ENCODE peak calls at places on chromosomes 12 and 14, in eight cellular contexts. One of them, this sample, is unnamed.

GRCh38 chr12:116153983-116154382 is 123.5 kb downstream of the MED13L start:
- DNase-seq in GM23338: peak
- DNase-seq in CD8-positive, alpha-beta T cell: no peak
- DNase-seq in AG09319: no peak
- DNase-seq in HFFc6: no peak
- DNase-seq in Calu3: no peak
- DNase-seq in esophagus squamous epithelium: no peak
- DNase-seq in progenitor cell of endocrine pancreas: no peak
- DNase-seq in this sample: no peak

GRCh38 chr12:15834575-15834974 is 45.4 kb upstream of the EPS8 start:
- DNase-seq in GM23338: no peak
- DNase-seq in CD8-positive, alpha-beta T cell: no peak
- DNase-seq in AG09319: no peak
- DNase-seq in HFFc6: no peak
- DNase-seq in Calu3: no peak
- DNase-seq in esophagus squamous epithelium: no peak
- DNase-seq in progenitor cell of endocrine pancreas: no peak
- DNase-seq in this sample: no peak

GRCh38 chr12:124085419-124085818 is 112.4 kb downstream of the ZNF664 start:
- DNase-seq in GM23338: no peak
- DNase-seq in CD8-positive, alpha-beta T cell: no peak
- DNase-seq in AG09319: no peak
- DNase-seq in HFFc6: no peak
- DNase-seq in Calu3: no peak
- DNase-seq in esophagus squamous epithelium: no peak
- DNase-seq in progenitor cell of endocrine pancreas: no peak
- DNase-seq in this sample: no peak

GRCh38 chr14:95157987-95158712 is 821 bp upstream of the DICER1 start:
- DNase-seq in GM23338: peak
- DNase-seq in CD8-positive, alpha-beta T cell: no peak
- DNase-seq in AG09319: no peak
- DNase-seq in HFFc6: no peak
- DNase-seq in Calu3: no peak
- DNase-seq in esophagus squamous epithelium: no peak
- DNase-seq in progenitor cell of endocrine pancreas: no peak
- DNase-seq in this sample: no peak

GRCh38 chr12:113334786-113335539 is at the start of gene SLC8B1:
- DNase-seq in GM23338: peak
- DNase-seq in CD8-positive, alpha-beta T cell: peak
- DNase-seq in AG09319: peak
- DNase-seq in HFFc6: peak
- DNase-seq in Calu3: peak
- DNase-seq in esophagus squamous epithelium: peak
- DNase-seq in progenitor cell of endocrine pancreas: peak
- DNase-seq in this sample: peak

GRCh38 chr14:103711516-103712431 is 3.5 kb downstream of the XRCC3 start:
- DNase-seq in GM23338: no peak
- DNase-seq in CD8-positive, alpha-beta T cell: no peak
- DNase-seq in AG09319: no peak
- DNase-seq in HFFc6: no peak
- DNase-seq in Calu3: no peak
- DNase-seq in esophagus squamous epithelium: no peak
- DNase-seq in progenitor cell of endocrine pancreas: no peak
- DNase-seq in this sample: no peak

GRCh38 chr14:23636317-23637211 is at the start of gene DHRS2:
- DNase-seq in GM23338: peak
- DNase-seq in CD8-positive, alpha-beta T cell: no peak
- DNase-seq in AG09319: no peak
- DNase-seq in HFFc6: no peak
- DNase-seq in Calu3: no peak
- DNase-seq in esophagus squamous epithelium: no peak
- DNase-seq in progenitor cell of endocrine pancreas: no peak
- DNase-seq in this sample: no peak

GRCh38 chr14:36474593-36474992 is 45.4 kb downstream of the NKX2-1 start:
- DNase-seq in GM23338: no peak
- DNase-seq in CD8-positive, alpha-beta T cell: no peak
- DNase-seq in AG09319: no peak
- DNase-seq in HFFc6: no peak
- DNase-seq in Calu3: no peak
- DNase-seq in esophagus squamous epithelium: no peak
- DNase-seq in progenitor cell of endocrine pancreas: no peak
- DNase-seq in this sample: no peak

GRCh38 chr12:114703060-114703493 is 19.1 kb upstream of the TBX3 start:
- DNase-seq in GM23338: peak
- DNase-seq in CD8-positive, alpha-beta T cell: no peak
- DNase-seq in AG09319: no peak
- DNase-seq in HFFc6: no peak
- DNase-seq in Calu3: no peak
- DNase-seq in esophagus squamous epithelium: no peak
- DNase-seq in progenitor cell of endocrine pancreas: no peak
- DNase-seq in this sample: no peak

GRCh38 chr12:64826234-64826633 is 1.8 kb downstream of the TBC1D30 start:
- DNase-seq in GM23338: peak
- DNase-seq in CD8-positive, alpha-beta T cell: peak
- DNase-seq in AG09319: no peak
- DNase-seq in HFFc6: no peak
- DNase-seq in Calu3: peak
- DNase-seq in esophagus squamous epithelium: no peak
- DNase-seq in progenitor cell of endocrine pancreas: peak
- DNase-seq in this sample: peak

GRCh38 chr12:27572486-27573255 is 48.7 kb downstream of the PPFIBP1 start:
- DNase-seq in GM23338: no peak
- DNase-seq in CD8-positive, alpha-beta T cell: no peak
- DNase-seq in AG09319: no peak
- DNase-seq in HFFc6: peak
- DNase-seq in Calu3: no peak
- DNase-seq in esophagus squamous epithelium: no peak
- DNase-seq in progenitor cell of endocrine pancreas: no peak
- DNase-seq in this sample: peak

GRCh38 chr14:50864237-50864636 is 7.6 kb upstream of the ABHD12B start:
- DNase-seq in GM23338: no peak
- DNase-seq in CD8-positive, alpha-beta T cell: no peak
- DNase-seq in AG09319: no peak
- DNase-seq in HFFc6: no peak
- DNase-seq in Calu3: no peak
- DNase-seq in esophagus squamous epithelium: no peak
- DNase-seq in progenitor cell of endocrine pancreas: no peak
- DNase-seq in this sample: no peak

GRCh38 chr12:84636801-84637285 is 275.8 kb downstream of the SLC6A15 start:
- DNase-seq in GM23338: no peak
- DNase-seq in CD8-positive, alpha-beta T cell: no peak
- DNase-seq in AG09319: no peak
- DNase-seq in HFFc6: peak
- DNase-seq in Calu3: no peak
- DNase-seq in esophagus squamous epithelium: no peak
- DNase-seq in progenitor cell of endocrine pancreas: no peak
- DNase-seq in this sample: peak

GRCh38 chr12:98653866-98654493 is 8.9 kb downstream of the APAF1 start:
- DNase-seq in GM23338: peak
- DNase-seq in CD8-positive, alpha-beta T cell: no peak
- DNase-seq in AG09319: peak
- DNase-seq in HFFc6: peak
- DNase-seq in Calu3: peak
- DNase-seq in esophagus squamous epithelium: no peak
- DNase-seq in progenitor cell of endocrine pancreas: no peak
- DNase-seq in this sample: peak

GRCh38 chr14:52079239-52079956 is 10.5 kb upstream of the NID2 start:
- DNase-seq in GM23338: no peak
- DNase-seq in CD8-positive, alpha-beta T cell: no peak
- DNase-seq in AG09319: no peak
- DNase-seq in HFFc6: peak
- DNase-seq in Calu3: no peak
- DNase-seq in esophagus squamous epithelium: no peak
- DNase-seq in progenitor cell of endocrine pancreas: no peak
- DNase-seq in this sample: no peak

GRCh38 chr12:127767631-127768030 is 499.3 kb upstream of the TMEM132C start:
- DNase-seq in GM23338: no peak
- DNase-seq in CD8-positive, alpha-beta T cell: no peak
- DNase-seq in AG09319: no peak
- DNase-seq in HFFc6: no peak
- DNase-seq in Calu3: no peak
- DNase-seq in esophagus squamous epithelium: no peak
- DNase-seq in progenitor cell of endocrine pancreas: no peak
- DNase-seq in this sample: no peak

GRCh38 chr12:110822821-110823415 is 23.9 kb upstream of the CCDC63 start:
- DNase-seq in GM23338: no peak
- DNase-seq in CD8-positive, alpha-beta T cell: no peak
- DNase-seq in AG09319: no peak
- DNase-seq in HFFc6: no peak
- DNase-seq in Calu3: no peak
- DNase-seq in esophagus squamous epithelium: no peak
- DNase-seq in progenitor cell of endocrine pancreas: no peak
- DNase-seq in this sample: no peak
- TF ChIP-seq CTCF in GM23338: no peak
- TF ChIP-seq CTCF in CD8-positive, alpha-beta T cell: no peak
- TF ChIP-seq CTCF in AG09319: no peak
- TF ChIP-seq CTCF in HFFc6: no peak
- TF ChIP-seq CTCF in Calu3: no peak
- TF ChIP-seq CTCF in esophagus squamous epithelium: no peak
- TF ChIP-seq CTCF in progenitor cell of endocrine pancreas: no peak
- TF ChIP-seq CTCF in this sample: no peak

DNA sequence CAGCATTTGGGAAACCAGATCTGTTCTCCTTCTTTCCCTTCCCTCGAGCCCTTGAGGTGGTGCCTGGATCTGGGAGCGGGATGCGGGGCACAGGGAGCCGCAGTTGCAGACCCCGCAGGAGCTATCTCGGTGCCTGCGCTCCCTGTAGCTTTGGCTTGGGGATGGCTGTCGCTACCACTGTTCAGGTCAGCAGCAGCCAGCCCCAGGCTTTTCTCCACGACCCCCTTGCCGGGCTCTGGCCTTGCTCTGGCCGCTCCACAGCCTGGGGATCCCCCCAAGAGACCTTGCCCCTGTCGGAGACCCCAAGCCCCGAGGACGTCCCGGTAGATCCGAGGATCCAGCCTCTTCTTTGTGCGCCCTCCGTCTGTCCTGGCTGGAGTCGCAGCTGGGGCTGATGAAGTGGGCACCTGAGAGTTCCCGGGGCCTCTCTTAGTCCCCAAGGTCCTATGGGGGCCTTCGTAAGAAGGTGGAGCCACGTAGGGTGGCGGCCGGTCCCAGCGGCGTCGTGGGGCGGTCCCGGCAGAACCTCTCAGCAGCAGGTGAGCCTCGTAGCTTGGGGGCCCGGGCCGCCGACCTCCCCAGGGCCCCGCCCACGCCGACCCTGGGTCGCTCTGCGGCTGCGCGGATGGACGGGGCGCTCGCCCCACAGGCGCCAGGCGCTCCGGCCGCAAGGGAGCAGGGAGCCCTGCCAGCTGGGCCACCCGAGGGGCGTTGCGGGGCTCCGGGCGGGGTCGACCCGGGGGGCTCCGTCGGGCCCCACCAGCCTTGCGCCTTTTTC is 1.3 kb downstream of the DDN start:
- DNase-seq in GM23338: peak
- DNase-seq in CD8-positive, alpha-beta T cell: no peak
- DNase-seq in AG09319: no peak
- DNase-seq in HFFc6: no peak
- DNase-seq in Calu3: peak
- DNase-seq in esophagus squamous epithelium: no peak
- DNase-seq in progenitor cell of endocrine pancreas: peak
- DNase-seq in this sample: no peak
- TF ChIP-seq CTCF in GM23338: no peak
- TF ChIP-seq CTCF in CD8-positive, alpha-beta T cell: no peak
- TF ChIP-seq CTCF in AG09319: no peak
- TF ChIP-seq CTCF in HFFc6: no peak
- TF ChIP-seq CTCF in Calu3: no peak
- TF ChIP-seq CTCF in esophagus squamous epithelium: no peak
- TF ChIP-seq CTCF in progenitor cell of endocrine pancreas: no peak
- TF ChIP-seq CTCF in this sample: no peak

GRCh38 chr14:75401356-75401755 is 26.5 kb upstream of the JDP2 start:
- DNase-seq in GM23338: peak
- DNase-seq in CD8-positive, alpha-beta T cell: no peak
- DNase-seq in AG09319: peak
- DNase-seq in HFFc6: no peak
- DNase-seq in Calu3: no peak
- DNase-seq in esophagus squamous epithelium: no peak
- DNase-seq in progenitor cell of endocrine pancreas: no peak
- DNase-seq in this sample: peak

GRCh38 chr14:75404843-75405242 is 23.0 kb upstream of the JDP2 start:
- DNase-seq in GM23338: no peak
- DNase-seq in CD8-positive, alpha-beta T cell: no peak
- DNase-seq in AG09319: no peak
- DNase-seq in HFFc6: no peak
- DNase-seq in Calu3: no peak
- DNase-seq in esophagus squamous epithelium: no peak
- DNase-seq in progenitor cell of endocrine pancreas: no peak
- DNase-seq in this sample: no peak

GRCh38 chr14:75402867-75403413 is 24.9 kb upstream of the JDP2 start:
- DNase-seq in GM23338: peak
- DNase-seq in CD8-positive, alpha-beta T cell: no peak
- DNase-seq in AG09319: no peak
- DNase-seq in HFFc6: no peak
- DNase-seq in Calu3: no peak
- DNase-seq in esophagus squamous epithelium: no peak
- DNase-seq in progenitor cell of endocrine pancreas: no peak
- DNase-seq in this sample: no peak

DNA sequence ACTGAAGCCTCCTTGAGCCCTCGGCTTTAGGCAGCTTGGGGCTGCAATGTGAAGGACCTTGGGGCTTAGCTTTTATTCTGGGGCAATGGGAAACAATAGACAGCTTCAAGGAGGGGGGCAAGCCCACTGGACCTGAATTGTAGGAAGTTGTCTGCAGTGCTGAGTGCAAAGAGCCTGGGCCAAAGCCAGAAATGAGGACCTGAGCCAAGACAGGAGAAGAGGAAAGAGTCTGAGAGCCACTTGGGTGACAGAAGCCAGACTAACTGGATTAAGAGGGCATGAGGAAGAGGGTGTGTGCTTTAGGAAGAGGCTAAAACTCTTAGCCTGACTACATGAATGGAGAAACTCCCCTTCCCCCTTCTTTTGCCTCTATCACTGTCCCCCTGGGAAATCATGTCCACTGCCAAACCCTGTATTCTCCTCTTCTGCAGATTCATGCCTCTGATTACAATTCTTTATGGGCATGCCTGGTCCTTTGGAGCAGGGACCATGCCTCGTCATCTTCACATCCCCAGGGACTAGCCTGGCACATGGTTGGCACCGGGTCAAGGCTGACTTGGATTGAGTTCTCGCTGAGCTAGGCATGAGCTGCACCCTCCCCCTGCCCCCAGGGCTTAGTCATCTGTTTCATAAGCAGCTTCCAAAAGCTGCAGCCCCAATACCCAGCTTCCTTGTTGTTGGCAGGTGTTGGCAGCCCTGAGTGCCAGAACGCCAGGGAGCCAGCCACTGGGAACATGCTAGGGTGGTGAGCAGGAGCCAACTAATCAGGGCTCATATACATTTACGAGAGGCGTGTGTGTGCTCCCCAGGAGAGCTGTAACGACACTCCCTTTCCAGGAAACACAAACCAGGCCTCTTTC is 27.8 kb upstream of the JDP2 start:
- DNase-seq in GM23338: no peak
- DNase-seq in CD8-positive, alpha-beta T cell: no peak
- DNase-seq in AG09319: no peak
- DNase-seq in HFFc6: peak
- DNase-seq in Calu3: peak
- DNase-seq in esophagus squamous epithelium: peak
- DNase-seq in progenitor cell of endocrine pancreas: no peak
- DNase-seq in this sample: peak
- TF ChIP-seq CTCF in GM23338: no peak
- TF ChIP-seq CTCF in CD8-positive, alpha-beta T cell: no peak
- TF ChIP-seq CTCF in AG09319: no peak
- TF ChIP-seq CTCF in HFFc6: no peak
- TF ChIP-seq CTCF in Calu3: no peak
- TF ChIP-seq CTCF in esophagus squamous epithelium: no peak
- TF ChIP-seq CTCF in progenitor cell of endocrine pancreas: no peak
- TF ChIP-seq CTCF in this sample: no peak

GRCh38 chr14:97010491-97011160 is 213.4 kb downstream of the VRK1 start:
- DNase-seq in GM23338: peak
- DNase-seq in CD8-positive, alpha-beta T cell: no peak
- DNase-seq in AG09319: no peak
- DNase-seq in HFFc6: no peak
- DNase-seq in Calu3: no peak
- DNase-seq in esophagus squamous epithelium: no peak
- DNase-seq in progenitor cell of endocrine pancreas: no peak
- DNase-seq in this sample: no peak
- TF ChIP-seq CTCF in GM23338: peak
- TF ChIP-seq CTCF in CD8-positive, alpha-beta T cell: no peak
- TF ChIP-seq CTCF in AG09319: no peak
- TF ChIP-seq CTCF in HFFc6: no peak
- TF ChIP-seq CTCF in Calu3: no peak
- TF ChIP-seq CTCF in esophagus squamous epithelium: no peak
- TF ChIP-seq CTCF in progenitor cell of endocrine pancreas: peak
- TF ChIP-seq CTCF in this sample: no peak